ENCODE peak calls at places on chromosomes 5 and 9, in nine cellular contexts. One of them, this sample, is unnamed.

GRCh38 chr9:12859704-12860251 is 85.0 kb downstream of the LURAP1L start:
- DNase-seq in activated T-helper 1 cell treated with Interleukin-2 at 50 U/mL for 16 hours: no peak
- DNase-seq in substantia nigra: no peak
- DNase-seq in cardiac muscle cell: no peak
- DNase-seq in activated naive CD8-positive, alpha-beta T cell treated with anti-CD3 and anti-CD28 coated beads, Interleukin-2, amount 10 ng/mL, durations not matched to agents 7 days and 5 days: no peak
- DNase-seq in aorta: no peak
- DNase-seq in NCI-H1092 treated with DMSO at 0.1 percent for 48 hours: no peak
- DNase-seq in heart left ventricle: no peak
- DNase-seq in activated CD4-positive, CD25-positive, alpha-beta regulatory T cell treated with anti-CD3 and anti-CD28 coated beads, Interleukin-2, amount 50 U/mL, for 16 hours: no peak
- DNase-seq in this sample: no peak

GRCh38 chr5:125137535-125137934 is 391.1 kb upstream of the ZNF608 start:
- DNase-seq in activated T-helper 1 cell treated with Interleukin-2 at 50 U/mL for 16 hours: no peak
- DNase-seq in substantia nigra: no peak
- DNase-seq in cardiac muscle cell: no peak
- DNase-seq in activated naive CD8-positive, alpha-beta T cell treated with anti-CD3 and anti-CD28 coated beads, Interleukin-2, amount 10 ng/mL, durations not matched to agents 7 days and 5 days: no peak
- DNase-seq in aorta: no peak
- DNase-seq in NCI-H1092 treated with DMSO at 0.1 percent for 48 hours: no peak
- DNase-seq in heart left ventricle: no peak
- DNase-seq in activated CD4-positive, CD25-positive, alpha-beta regulatory T cell treated with anti-CD3 and anti-CD28 coated beads, Interleukin-2, amount 50 U/mL, for 16 hours: no peak
- DNase-seq in this sample: no peak

GRCh38 chr9:36137392-36138004 is 965 bp downstream of the GLIPR2 start:
- DNase-seq in activated T-helper 1 cell treated with Interleukin-2 at 50 U/mL for 16 hours: no peak
- DNase-seq in substantia nigra: peak
- DNase-seq in cardiac muscle cell: peak
- DNase-seq in activated naive CD8-positive, alpha-beta T cell treated with anti-CD3 and anti-CD28 coated beads, Interleukin-2, amount 10 ng/mL, durations not matched to agents 7 days and 5 days: no peak
- DNase-seq in aorta: peak
- DNase-seq in NCI-H1092 treated with DMSO at 0.1 percent for 48 hours: no peak
- DNase-seq in heart left ventricle: no peak
- DNase-seq in activated CD4-positive, CD25-positive, alpha-beta regulatory T cell treated with anti-CD3 and anti-CD28 coated beads, Interleukin-2, amount 50 U/mL, for 16 hours: no peak
- DNase-seq in this sample: no peak

GRCh38 chr9:136103651-136104487 is 8.8 kb upstream of the NACC2 start:
- DNase-seq in activated T-helper 1 cell treated with Interleukin-2 at 50 U/mL for 16 hours: no peak
- DNase-seq in substantia nigra: peak
- DNase-seq in cardiac muscle cell: no peak
- DNase-seq in activated naive CD8-positive, alpha-beta T cell treated with anti-CD3 and anti-CD28 coated beads, Interleukin-2, amount 10 ng/mL, durations not matched to agents 7 days and 5 days: no peak
- DNase-seq in aorta: no peak
- DNase-seq in NCI-H1092 treated with DMSO at 0.1 percent for 48 hours: no peak
- DNase-seq in heart left ventricle: no peak
- DNase-seq in activated CD4-positive, CD25-positive, alpha-beta regulatory T cell treated with anti-CD3 and anti-CD28 coated beads, Interleukin-2, amount 50 U/mL, for 16 hours: no peak
- DNase-seq in this sample: no peak

GRCh38 chr9:128512820-128513219 is 8.3 kb downstream of the GLE1 start:
- DNase-seq in activated T-helper 1 cell treated with Interleukin-2 at 50 U/mL for 16 hours: no peak
- DNase-seq in substantia nigra: no peak
- DNase-seq in cardiac muscle cell: no peak
- DNase-seq in activated naive CD8-positive, alpha-beta T cell treated with anti-CD3 and anti-CD28 coated beads, Interleukin-2, amount 10 ng/mL, durations not matched to agents 7 days and 5 days: no peak
- DNase-seq in aorta: no peak
- DNase-seq in NCI-H1092 treated with DMSO at 0.1 percent for 48 hours: no peak
- DNase-seq in heart left ventricle: no peak
- DNase-seq in activated CD4-positive, CD25-positive, alpha-beta regulatory T cell treated with anti-CD3 and anti-CD28 coated beads, Interleukin-2, amount 50 U/mL, for 16 hours: no peak
- DNase-seq in this sample: no peak

GRCh38 chr5:38434981-38435710 is 121.3 kb downstream of the LIFR start:
- DNase-seq in activated T-helper 1 cell treated with Interleukin-2 at 50 U/mL for 16 hours: no peak
- DNase-seq in substantia nigra: no peak
- DNase-seq in cardiac muscle cell: no peak
- DNase-seq in activated naive CD8-positive, alpha-beta T cell treated with anti-CD3 and anti-CD28 coated beads, Interleukin-2, amount 10 ng/mL, durations not matched to agents 7 days and 5 days: no peak
- DNase-seq in aorta: no peak
- DNase-seq in NCI-H1092 treated with DMSO at 0.1 percent for 48 hours: no peak
- DNase-seq in heart left ventricle: no peak
- DNase-seq in activated CD4-positive, CD25-positive, alpha-beta regulatory T cell treated with anti-CD3 and anti-CD28 coated beads, Interleukin-2, amount 50 U/mL, for 16 hours: no peak
- DNase-seq in this sample: no peak

GRCh38 chr5:67353500-67353931 is 156.9 kb upstream of the CD180 start:
- DNase-seq in activated T-helper 1 cell treated with Interleukin-2 at 50 U/mL for 16 hours: no peak
- DNase-seq in substantia nigra: no peak
- DNase-seq in cardiac muscle cell: no peak
- DNase-seq in activated naive CD8-positive, alpha-beta T cell treated with anti-CD3 and anti-CD28 coated beads, Interleukin-2, amount 10 ng/mL, durations not matched to agents 7 days and 5 days: no peak
- DNase-seq in aorta: no peak
- DNase-seq in NCI-H1092 treated with DMSO at 0.1 percent for 48 hours: peak
- DNase-seq in heart left ventricle: no peak
- DNase-seq in activated CD4-positive, CD25-positive, alpha-beta regulatory T cell treated with anti-CD3 and anti-CD28 coated beads, Interleukin-2, amount 50 U/mL, for 16 hours: no peak
- DNase-seq in this sample: no peak

GRCh38 chr5:57780306-57780958 is 297.8 kb upstream of the ACTBL2 start:
- DNase-seq in activated T-helper 1 cell treated with Interleukin-2 at 50 U/mL for 16 hours: no peak
- DNase-seq in substantia nigra: no peak
- DNase-seq in cardiac muscle cell: peak
- DNase-seq in activated naive CD8-positive, alpha-beta T cell treated with anti-CD3 and anti-CD28 coated beads, Interleukin-2, amount 10 ng/mL, durations not matched to agents 7 days and 5 days: no peak
- DNase-seq in aorta: peak
- DNase-seq in NCI-H1092 treated with DMSO at 0.1 percent for 48 hours: no peak
- DNase-seq in heart left ventricle: peak
- DNase-seq in activated CD4-positive, CD25-positive, alpha-beta regulatory T cell treated with anti-CD3 and anti-CD28 coated beads, Interleukin-2, amount 50 U/mL, for 16 hours: no peak
- DNase-seq in this sample: no peak

GRCh38 chr9:83280259-83280658 is 217.3 kb upstream of the RASEF start:
- DNase-seq in activated T-helper 1 cell treated with Interleukin-2 at 50 U/mL for 16 hours: no peak
- DNase-seq in substantia nigra: no peak
- DNase-seq in cardiac muscle cell: no peak
- DNase-seq in activated naive CD8-positive, alpha-beta T cell treated with anti-CD3 and anti-CD28 coated beads, Interleukin-2, amount 10 ng/mL, durations not matched to agents 7 days and 5 days: no peak
- DNase-seq in aorta: no peak
- DNase-seq in NCI-H1092 treated with DMSO at 0.1 percent for 48 hours: no peak
- DNase-seq in heart left ventricle: no peak
- DNase-seq in activated CD4-positive, CD25-positive, alpha-beta regulatory T cell treated with anti-CD3 and anti-CD28 coated beads, Interleukin-2, amount 50 U/mL, for 16 hours: no peak
- DNase-seq in this sample: no peak

This sample was measured in dorsolateral prefrontal cortex.